ENCODE peak calls at places on chromosomes 13 and 19, in four cellular contexts. One of them, this sample, is unnamed. For H3K27me3, the result is how much of the 10 kb centered on the place peaks cover.

GRCh38 chr13:59861676-59862075 is 302.1 kb downstream of the DIAPH3 start:
- DNase-seq in tibial nerve: no peak
- DNase-seq in A673: peak
- DNase-seq in transverse colon: no peak
- DNase-seq in this sample: no peak

GRCh38 chr13:112759053-112759452 is 69.2 kb downstream of the ATP11A start:
- DNase-seq in tibial nerve: no peak
- DNase-seq in transverse colon: no peak
- DNase-seq in A673: no peak
- DNase-seq in this sample: no peak

GRCh38 chr13:94620286-94620896 is 18.7 kb downstream of the GPR180 start:
- DNase-seq in tibial nerve: no peak
- DNase-seq in transverse colon: no peak
- DNase-seq in A673: peak
- DNase-seq in this sample: no peak

GRCh38 chr13:112062619-112063308 is 4.2 kb upstream of the SOX1 start:
- DNase-seq in tibial nerve: no peak
- DNase-seq in A673: no peak
- DNase-seq in transverse colon: no peak
- DNase-seq in this sample: no peak

GRCh38 chr19:51339687-51340656 is 2.0 kb downstream of the VSIG10L start:
- DNase-seq in tibial nerve: peak
- DNase-seq in A673: peak
- DNase-seq in transverse colon: peak
- DNase-seq in this sample: no peak

GRCh38 chr19:38194061-38194701 is 29.8 kb downstream of the DPF1 start:
- DNase-seq in A673: no peak
- DNase-seq in tibial nerve: no peak
- DNase-seq in transverse colon: no peak
- DNase-seq in this sample: no peak

GRCh38 chr13:42971670-42972355 is 20.2 kb downstream of the EPSTI1 start:
- DNase-seq in tibial nerve: no peak
- DNase-seq in transverse colon: no peak
- DNase-seq in A673: no peak
- DNase-seq in this sample: no peak

GRCh38 chr13:44622259-44622658 is 46.1 kb upstream of the TSC22D1 start:
- DNase-seq in tibial nerve: no peak
- DNase-seq in A673: no peak
- DNase-seq in transverse colon: no peak
- DNase-seq in this sample: no peak

GRCh38 chr13:34044660-34045080 is 226.7 kb downstream of the RFC3 start:
- DNase-seq in tibial nerve: no peak
- DNase-seq in A673: no peak
- DNase-seq in transverse colon: no peak
- DNase-seq in this sample: no peak

GRCh38 chr19:54653181-54653809 is 9.5 kb upstream of the LILRB4 start:
- DNase-seq in tibial nerve: no peak
- DNase-seq in A673: peak
- DNase-seq in transverse colon: no peak
- DNase-seq in this sample: no peak

GRCh38 chr19:37413243-37414084 is 42.6 kb downstream of the ZNF527 start:
- DNase-seq in tibial nerve: no peak
- DNase-seq in transverse colon: no peak
- DNase-seq in A673: no peak
- DNase-seq in this sample: no peak

GRCh38 chr13:89925107-89925506 is 1422.4 kb upstream of the MIR17HG start:
- DNase-seq in tibial nerve: no peak
- DNase-seq in A673: peak
- DNase-seq in transverse colon: no peak
- DNase-seq in this sample: peak

GRCh38 chr13:53242015-53242414 is 213.4 kb downstream of the OLFM4 start:
- DNase-seq in transverse colon: no peak
- DNase-seq in A673: no peak
- DNase-seq in tibial nerve: no peak
- DNase-seq in this sample: no peak

GRCh38 chr13:107669356-107669755 is 546.0 kb downstream of the LIG4 start:
- DNase-seq in tibial nerve: no peak
- DNase-seq in transverse colon: no peak
- DNase-seq in A673: no peak
- DNase-seq in this sample: no peak

GRCh38 chr19:4534836-4535658 is at the start of gene PLIN5:
- DNase-seq in transverse colon: peak
- DNase-seq in tibial nerve: no peak
- DNase-seq in A673: peak
- DNase-seq in this sample: no peak

GRCh38 chr13:112833551-112834257 is 135.3 kb upstream of the MCF2L start:
- DNase-seq in tibial nerve: no peak
- DNase-seq in A673: no peak
- DNase-seq in transverse colon: no peak
- DNase-seq in this sample: no peak

GRCh38 chr19:29836409-29836825 is 24.6 kb downstream of the CCNE1 start:
- DNase-seq in A673: no peak
- DNase-seq in transverse colon: no peak
- DNase-seq in tibial nerve: no peak
- DNase-seq in this sample: no peak

GRCh38 chr19:55305491-55305890 is 19.6 kb downstream of the TMEM150B start:
- DNase-seq in A673: peak
- DNase-seq in transverse colon: no peak
- DNase-seq in tibial nerve: no peak
- DNase-seq in this sample: no peak

GRCh38 chr13:24985102-24985501 is 110.8 kb upstream of the PABPC3 start:
- DNase-seq in transverse colon: no peak
- DNase-seq in tibial nerve: no peak
- DNase-seq in A673: peak
- DNase-seq in this sample: no peak

GRCh38 chr19:29263305-29264080 is 50.5 kb upstream of the UQCRFS1 start:
- DNase-seq in A673: peak
- DNase-seq in tibial nerve: peak
- DNase-seq in transverse colon: peak
- DNase-seq in this sample: peak

GRCh38 chr19:43675269-43675879 is 5.4 kb upstream of the PLAUR start:
- DNase-seq in transverse colon: peak
- DNase-seq in tibial nerve: no peak
- DNase-seq in A673: no peak
- DNase-seq in this sample: no peak

GRCh38 chr19:44345969-44346368 is 10.5 kb downstream of the ZNF112 start:
- DNase-seq in transverse colon: no peak
- DNase-seq in tibial nerve: no peak
- DNase-seq in A673: peak
- DNase-seq in this sample: no peak

GRCh38 chr19:8655340-8655709 is 24.9 kb downstream of the NFILZ start:
- DNase-seq in transverse colon: no peak
- DNase-seq in tibial nerve: no peak
- DNase-seq in A673: no peak
- DNase-seq in this sample: no peak

GRCh38 chr13:98406971-98407370 is 169.9 kb downstream of the STK24 start:
- DNase-seq in transverse colon: no peak
- DNase-seq in tibial nerve: no peak
- DNase-seq in A673: no peak
- DNase-seq in this sample: no peak

GRCh38 chr13:99981115-99982020 is at the start of gene ZIC2:
- DNase-seq in A673: peak
- DNase-seq in transverse colon: no peak
- DNase-seq in tibial nerve: no peak
- DNase-seq in this sample: no peak

GRCh38 chr13:113207890-113208423 is 512 bp downstream of the PCID2 start:
- DNase-seq in transverse colon: peak
- DNase-seq in tibial nerve: no peak
- DNase-seq in A673: peak
- DNase-seq in this sample: no peak

GRCh38 chr13:52650731-52651130 is 1.9 kb upstream of the SUGT1 start:
- DNase-seq in transverse colon: no peak
- DNase-seq in A673: no peak
- DNase-seq in tibial nerve: no peak
- DNase-seq in this sample: no peak

GRCh38 chr19:21092107-21092506 is 10.1 kb downstream of the ZNF714 start:
- DNase-seq in A673: peak
- DNase-seq in transverse colon: no peak
- DNase-seq in tibial nerve: no peak
- DNase-seq in this sample: no peak

GRCh38 chr13:40409278-40409677 is 257.2 kb downstream of the FOXO1 start:
- DNase-seq in transverse colon: no peak
- DNase-seq in A673: no peak
- DNase-seq in tibial nerve: no peak
- DNase-seq in this sample: no peak

GRCh38 chr13:91185294-91185863 is 162.1 kb upstream of the MIR17HG start:
- DNase-seq in A673: peak
- DNase-seq in tibial nerve: no peak
- DNase-seq in transverse colon: no peak
- DNase-seq in this sample: no peak

GRCh38 chr19:16285769-16286564 is 38.7 kb upstream of the KLF2 start:
- DNase-seq in A673: peak
- DNase-seq in tibial nerve: no peak
- DNase-seq in transverse colon: no peak
- DNase-seq in this sample: no peak

GRCh38 chr19:41324231-41324702 is 14.3 kb downstream of the CCDC97 start:
- DNase-seq in tibial nerve: no peak
- DNase-seq in transverse colon: no peak
- DNase-seq in A673: no peak
- DNase-seq in this sample: no peak

GRCh38 chr13:112696869-112697465 is 7.1 kb downstream of the ATP11A start:
- DNase-seq in transverse colon: peak
- DNase-seq in tibial nerve: no peak
- DNase-seq in A673: no peak
- DNase-seq in this sample: no peak

GRCh38 chr19:30686252-30686762 is 314.1 kb downstream of the ZNF536 start:
- DNase-seq in tibial nerve: no peak
- DNase-seq in A673: peak
- DNase-seq in transverse colon: no peak
- DNase-seq in this sample: no peak

GRCh38 chr13:25846227-25846984 is 205.4 kb downstream of the SHISA2 start:
- DNase-seq in transverse colon: no peak
- DNase-seq in tibial nerve: no peak
- DNase-seq in A673: no peak
- DNase-seq in this sample: no peak

GRCh38 chr13:37534181-37534580 is 64.4 kb downstream of the POSTN start:
- DNase-seq in A673: peak
- DNase-seq in transverse colon: no peak
- DNase-seq in tibial nerve: no peak
- DNase-seq in this sample: no peak

GRCh38 chr19:58556633-58557252 is 1.7 kb downstream of the UBE2M start:
- DNase-seq in A673: no peak
- DNase-seq in transverse colon: no peak
- DNase-seq in tibial nerve: no peak
- DNase-seq in this sample: no peak

GRCh38 chr13:57633950-57634828 is 2.6 kb downstream of the PCDH17 start:
- DNase-seq in transverse colon: no peak
- DNase-seq in A673: no peak
- DNase-seq in tibial nerve: no peak
- DNase-seq in this sample: no peak

GRCh38 chr13:57631607-57632275 is at the start of gene PCDH17:
- DNase-seq in A673: peak
- DNase-seq in transverse colon: peak
- DNase-seq in tibial nerve: no peak
- DNase-seq in this sample: no peak

GRCh38 chr13:57632276-57633140 is 964 bp downstream of the PCDH17 start:
- DNase-seq in A673: no peak
- DNase-seq in transverse colon: no peak
- DNase-seq in tibial nerve: no peak
- DNase-seq in this sample: no peak

GRCh38 chr13:57634829-57635165 is 3.3 kb downstream of the PCDH17 start:
- DNase-seq in transverse colon: no peak
- DNase-seq in A673: no peak
- DNase-seq in tibial nerve: no peak
- DNase-seq in this sample: no peak

GRCh38 chr13:57633141-57633949 is 1.8 kb downstream of the PCDH17 start:
- DNase-seq in tibial nerve: no peak
- DNase-seq in transverse colon: peak
- DNase-seq in A673: no peak
- DNase-seq in this sample: no peak
- H3K27me3 ChIP-seq in tibial nerve: under half
- H3K27me3 ChIP-seq in transverse colon: half or more
- H3K27me3 ChIP-seq in A673: under half
- H3K27me3 ChIP-seq in this sample: half or more

GRCh38 chr19:1300744-1301490 is 15.2 kb downstream of the EFNA2 start:
- DNase-seq in A673: no peak
- DNase-seq in tibial nerve: no peak
- DNase-seq in transverse colon: no peak
- DNase-seq in this sample: no peak
- H3K27me3 ChIP-seq in A673: under half
- H3K27me3 ChIP-seq in tibial nerve: under half
- H3K27me3 ChIP-seq in transverse colon: under half
- H3K27me3 ChIP-seq in this sample: under half

DNA sequence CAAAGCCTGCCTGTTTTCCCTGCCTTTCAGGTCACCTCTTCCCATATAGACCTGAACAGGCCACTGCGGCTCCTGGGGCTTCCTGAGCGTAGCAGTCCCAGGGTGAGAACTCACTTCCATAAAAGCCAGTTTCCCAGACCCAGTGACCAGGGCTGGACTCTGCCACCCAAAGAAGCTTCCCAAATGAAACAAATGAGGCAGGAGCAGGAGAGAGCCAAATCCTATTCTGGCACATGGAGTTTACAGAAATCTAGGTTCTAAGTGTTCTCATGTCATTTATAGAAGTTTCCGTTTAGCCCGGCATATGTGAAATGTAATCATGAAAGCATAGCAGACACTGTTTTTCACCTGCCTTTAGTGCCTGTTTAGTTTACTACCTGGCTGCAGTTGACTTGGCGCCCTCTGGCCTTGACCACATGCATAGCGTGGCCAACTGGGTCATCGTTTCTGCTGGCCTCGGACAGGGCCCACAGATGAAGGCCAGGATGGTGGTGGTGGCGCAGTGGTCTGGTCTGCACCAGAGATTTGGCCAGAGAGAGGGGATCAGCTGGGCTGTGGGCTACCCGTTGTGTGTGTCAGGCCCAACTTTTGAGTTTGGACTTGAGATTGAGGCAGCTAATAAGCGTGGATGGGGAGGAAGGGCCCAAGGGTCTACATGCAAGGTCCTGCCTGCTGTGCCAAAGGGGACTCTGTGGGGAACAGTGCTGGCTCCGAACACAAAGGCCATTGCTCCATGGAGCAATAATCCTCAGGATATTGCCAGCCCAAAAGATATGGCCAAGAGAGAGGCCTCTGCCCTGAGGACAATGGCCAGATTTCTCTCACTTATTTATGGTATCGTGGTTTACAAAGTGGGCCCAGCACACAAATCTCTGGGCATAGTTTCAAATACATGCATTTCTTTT is 43.3 kb downstream of the NFIX start:
- DNase-seq in tibial nerve: no peak
- DNase-seq in A673: no peak
- DNase-seq in transverse colon: no peak
- DNase-seq in this sample: no peak
- H3K27me3 ChIP-seq in tibial nerve: under half
- H3K27me3 ChIP-seq in A673: under half
- H3K27me3 ChIP-seq in transverse colon: under half
- H3K27me3 ChIP-seq in this sample: under half

DNA sequence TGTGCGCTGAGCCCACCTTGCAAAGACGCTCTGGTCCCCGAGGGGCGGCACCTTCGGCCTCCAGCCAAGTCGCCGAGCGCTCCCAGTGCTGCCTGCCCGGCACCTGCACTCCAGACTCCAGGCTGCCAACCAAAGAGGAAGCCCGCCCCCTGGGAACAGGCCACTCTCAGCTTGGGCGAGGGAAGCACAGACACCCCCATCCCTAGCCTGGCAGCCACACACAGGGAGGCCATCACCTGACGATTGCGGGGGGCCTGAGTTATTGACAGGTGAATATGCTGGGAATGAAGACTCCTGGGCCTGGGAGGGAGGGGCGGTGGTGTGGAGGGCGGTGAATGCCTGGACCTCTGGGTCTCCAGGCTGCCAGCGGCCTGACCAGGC is 10.3 kb upstream of the ZNF492 start:
- DNase-seq in tibial nerve: no peak
- DNase-seq in transverse colon: no peak
- DNase-seq in A673: no peak
- DNase-seq in this sample: no peak
- H3K27me3 ChIP-seq in tibial nerve: under half
- H3K27me3 ChIP-seq in transverse colon: under half
- H3K27me3 ChIP-seq in A673: under half
- H3K27me3 ChIP-seq in this sample: under half

This sample was measured in iPS DF 6.9.